ENCODE peak calls at places on chromosome 3, in four cellular contexts. V, K, A and E are unnamed samples.

GRCh38 chr3:184710870-184711365 is 946 bp downstream of the MAGEF1 start:
- DNase-seq in K (peak; percentile 79), V (peak; percentile 77), A (peak; percentile 52), E (no peak)

GRCh38 chr3:49500408-49501257 is 30.6 kb downstream of the DAG1 start:
- DNase-seq in K (no peak), A (peak; percentile 44), V (no peak), E (no peak)

GRCh38 chr3:178203152-178203551 is 333.1 kb upstream of the KCNMB2 start:
- DNase-seq in K (no peak), V (no peak), A (no peak), E (no peak)

GRCh38 chr3:14410501-14411165 is 8.2 kb downstream of the SLC6A6 start:
- DNase-seq in V (no peak), A (peak; percentile 56), K (no peak), E (no peak)

GRCh38 chr3:16290827-16291196 is 25.8 kb downstream of the OXNAD1 start:
- DNase-seq in A (no peak), V (no peak), K (no peak), E (no peak)

GRCh38 chr3:119662604-119663377 is 2.4 kb upstream of the POPDC2 start:
- DNase-seq in K (no peak), A (no peak), V (no peak), E (no peak)

GRCh38 chr3:182726258-182727142 is 66.8 kb upstream of the ATP11B start:
- DNase-seq in V (no peak), K (no peak), A (no peak), E (no peak)

GRCh38 chr3:6962796-6963195 is 101.9 kb downstream of the GRM7 start:
- DNase-seq in K (no peak), A (no peak), V (no peak), E (no peak)

GRCh38 chr3:37993811-37994638 is 3.4 kb downstream of the VILL start:
- DNase-seq in K (no peak), V (peak; percentile 69), A (peak; percentile 85), E (no peak)

GRCh38 chr3:158097571-158098553 is 8.4 kb downstream of the SHOX2 start:
- DNase-seq in A (peak; percentile 84), V (peak; percentile 94), K (no peak), E (peak; percentile 95)

GRCh38 chr3:122754867-122755835 is 38.5 kb downstream of the HSPBAP1 start:
- DNase-seq in A (no peak), K (no peak), V (peak; percentile 58), E (peak; percentile 17)

GRCh38 chr3:10846657-10846975 is 30.6 kb downstream of the SLC6A11 start:
- DNase-seq in A (no peak), K (no peak), V (no peak), E (no peak)

GRCh38 chr3:104353951-104354350 is 1012.8 kb upstream of the ALCAM start:
- DNase-seq in A (no peak), K (no peak), V (no peak), E (no peak)

GRCh38 chr3:111721702-111722205 is 126.6 kb upstream of the ZBED2 start:
- DNase-seq in V (no peak), K (no peak), A (no peak), E (no peak)

GRCh38 chr3:82707035-82707434 is 945.6 kb upstream of the GBE1 start:
- DNase-seq in A (no peak), K (no peak), V (no peak), E (no peak)

GRCh38 chr3:69505770-69506407 is 120.0 kb upstream of the FRMD4B start:
- DNase-seq in V (no peak), A (no peak), K (no peak), E (no peak)

GRCh38 chr3:184597783-184598182 is 36.2 kb downstream of the EPHB3 start:
- DNase-seq in A (no peak), K (no peak), V (no peak), E (no peak)

GRCh38 chr3:60651799-60652198 is 599.5 kb downstream of the FHIT start:
- DNase-seq in V (no peak), K (no peak), A (no peak), E (no peak)

GRCh38 chr3:192170659-192171058 is 556.7 kb downstream of the FGF12 start:
- DNase-seq in A (no peak), V (no peak), K (no peak), E (no peak)

GRCh38 chr3:178320481-178321352 is 215.5 kb upstream of the KCNMB2 start:
- DNase-seq in K (no peak), A (no peak), V (no peak), E (no peak)

GRCh38 chr3:140363801-140364200 is 314.1 kb upstream of the TRIM42 start:
- DNase-seq in V (no peak), A (no peak), K (no peak), E (no peak)